ENCODE peak calls at places on chromosomes 16 and 17, in nine cellular contexts. One of them, this sample, is unnamed.

GRCh38 chr17:74853669-74854068 is 6.0 kb downstream of the GRIN2C start:
- DNase-seq in brain microvascular endothelial cell: no peak
- DNase-seq in GM23338: no peak
- DNase-seq in HL-60: no peak
- DNase-seq in upper lobe of right lung: no peak
- DNase-seq in adrenal gland: no peak
- DNase-seq in prostate gland: no peak
- DNase-seq in fibroblast of pulmonary artery: no peak
- DNase-seq in MM.1S: no peak
- DNase-seq in this sample: no peak

GRCh38 chr16:29975134-29975538 is 1.5 kb downstream of the TAOK2 start:
- DNase-seq in fibroblast of pulmonary artery: no peak
- DNase-seq in HL-60: no peak
- DNase-seq in upper lobe of right lung: no peak
- DNase-seq in GM23338: no peak
- DNase-seq in adrenal gland: no peak
- DNase-seq in MM.1S: no peak
- DNase-seq in prostate gland: no peak
- DNase-seq in brain microvascular endothelial cell: no peak
- DNase-seq in this sample: no peak

GRCh38 chr17:28338056-28338768 is 2.7 kb downstream of the TNFAIP1 start:
- DNase-seq in prostate gland: no peak
- DNase-seq in fibroblast of pulmonary artery: peak
- DNase-seq in MM.1S: no peak
- DNase-seq in GM23338: no peak
- DNase-seq in brain microvascular endothelial cell: peak
- DNase-seq in adrenal gland: no peak
- DNase-seq in upper lobe of right lung: no peak
- DNase-seq in HL-60: no peak
- DNase-seq in this sample: no peak

GRCh38 chr17:15944720-15945492 is at the start of gene ADORA2B:
- DNase-seq in upper lobe of right lung: peak
- DNase-seq in fibroblast of pulmonary artery: peak
- DNase-seq in GM23338: peak
- DNase-seq in adrenal gland: peak
- DNase-seq in brain microvascular endothelial cell: peak
- DNase-seq in prostate gland: peak
- DNase-seq in HL-60: peak
- DNase-seq in MM.1S: no peak
- DNase-seq in this sample: no peak

GRCh38 chr17:4565209-4566141 is 5.1 kb upstream of the GGT6 start:
- DNase-seq in upper lobe of right lung: peak
- DNase-seq in brain microvascular endothelial cell: peak
- DNase-seq in fibroblast of pulmonary artery: peak
- DNase-seq in GM23338: peak
- DNase-seq in adrenal gland: no peak
- DNase-seq in MM.1S: peak
- DNase-seq in prostate gland: peak
- DNase-seq in HL-60: no peak
- DNase-seq in this sample: peak

GRCh38 chr17:16423226-16423872 is 8.0 kb downstream of the TRPV2 start:
- DNase-seq in GM23338: no peak
- DNase-seq in adrenal gland: no peak
- DNase-seq in brain microvascular endothelial cell: no peak
- DNase-seq in prostate gland: no peak
- DNase-seq in upper lobe of right lung: no peak
- DNase-seq in fibroblast of pulmonary artery: no peak
- DNase-seq in MM.1S: no peak
- DNase-seq in HL-60: no peak
- DNase-seq in this sample: no peak

GRCh38 chr17:58993322-58993721 is 113.4 kb downstream of the TRIM37 start:
- DNase-seq in fibroblast of pulmonary artery: no peak
- DNase-seq in brain microvascular endothelial cell: no peak
- DNase-seq in prostate gland: no peak
- DNase-seq in adrenal gland: no peak
- DNase-seq in HL-60: no peak
- DNase-seq in upper lobe of right lung: no peak
- DNase-seq in GM23338: no peak
- DNase-seq in MM.1S: no peak
- DNase-seq in this sample: no peak

GRCh38 chr16:30875881-30876791 is 17.7 kb downstream of the BCL7C start:
- DNase-seq in brain microvascular endothelial cell: no peak
- DNase-seq in adrenal gland: no peak
- DNase-seq in MM.1S: peak
- DNase-seq in upper lobe of right lung: no peak
- DNase-seq in HL-60: no peak
- DNase-seq in fibroblast of pulmonary artery: no peak
- DNase-seq in GM23338: peak
- DNase-seq in prostate gland: no peak
- DNase-seq in this sample: no peak

GRCh38 chr16:23564964-23565363 is 7.4 kb downstream of the UBFD1 start:
- DNase-seq in HL-60: no peak
- DNase-seq in brain microvascular endothelial cell: no peak
- DNase-seq in MM.1S: no peak
- DNase-seq in prostate gland: peak
- DNase-seq in adrenal gland: no peak
- DNase-seq in GM23338: no peak
- DNase-seq in fibroblast of pulmonary artery: peak
- DNase-seq in upper lobe of right lung: peak
- DNase-seq in this sample: no peak

GRCh38 chr16:55324491-55325447 is 766 bp downstream of the IRX6 start:
- DNase-seq in fibroblast of pulmonary artery: no peak
- DNase-seq in GM23338: peak
- DNase-seq in MM.1S: no peak
- DNase-seq in upper lobe of right lung: peak
- DNase-seq in prostate gland: no peak
- DNase-seq in brain microvascular endothelial cell: no peak
- DNase-seq in adrenal gland: no peak
- DNase-seq in HL-60: no peak
- DNase-seq in this sample: no peak

GRCh38 chr17:7435676-7436555 is 681 bp downstream of the TMEM102 start:
- DNase-seq in prostate gland: peak
- DNase-seq in fibroblast of pulmonary artery: no peak
- DNase-seq in adrenal gland: peak
- DNase-seq in GM23338: peak
- DNase-seq in upper lobe of right lung: peak
- DNase-seq in brain microvascular endothelial cell: no peak
- DNase-seq in MM.1S: peak
- DNase-seq in HL-60: peak
- DNase-seq in this sample: no peak

GRCh38 chr17:6239237-6239798 is 169.1 kb downstream of the WSCD1 start:
- DNase-seq in adrenal gland: no peak
- DNase-seq in fibroblast of pulmonary artery: no peak
- DNase-seq in upper lobe of right lung: no peak
- DNase-seq in GM23338: peak
- DNase-seq in HL-60: no peak
- DNase-seq in prostate gland: no peak
- DNase-seq in MM.1S: no peak
- DNase-seq in brain microvascular endothelial cell: no peak
- DNase-seq in this sample: no peak

GRCh38 chr17:83050651-83051422 is 28.6 kb upstream of the METRNL start:
- DNase-seq in HL-60: no peak
- DNase-seq in brain microvascular endothelial cell: no peak
- DNase-seq in upper lobe of right lung: no peak
- DNase-seq in MM.1S: peak
- DNase-seq in prostate gland: no peak
- DNase-seq in GM23338: peak
- DNase-seq in adrenal gland: no peak
- DNase-seq in fibroblast of pulmonary artery: no peak
- DNase-seq in this sample: no peak

GRCh38 chr17:81379523-81379942 is 15.7 kb upstream of the BAHCC1 start:
- DNase-seq in upper lobe of right lung: no peak
- DNase-seq in prostate gland: peak
- DNase-seq in GM23338: no peak
- DNase-seq in adrenal gland: no peak
- DNase-seq in HL-60: no peak
- DNase-seq in fibroblast of pulmonary artery: no peak
- DNase-seq in MM.1S: no peak
- DNase-seq in brain microvascular endothelial cell: no peak
- DNase-seq in this sample: no peak
- TF ChIP-seq CTCF in upper lobe of right lung: no peak
- TF ChIP-seq CTCF in prostate gland: peak
- TF ChIP-seq CTCF in GM23338: peak
- TF ChIP-seq CTCF in adrenal gland: no peak
- TF ChIP-seq CTCF in HL-60: no peak
- TF ChIP-seq CTCF in fibroblast of pulmonary artery: no peak
- TF ChIP-seq CTCF in MM.1S: no peak
- TF ChIP-seq CTCF in brain microvascular endothelial cell: no peak
- TF ChIP-seq CTCF in this sample: no peak

DNA sequence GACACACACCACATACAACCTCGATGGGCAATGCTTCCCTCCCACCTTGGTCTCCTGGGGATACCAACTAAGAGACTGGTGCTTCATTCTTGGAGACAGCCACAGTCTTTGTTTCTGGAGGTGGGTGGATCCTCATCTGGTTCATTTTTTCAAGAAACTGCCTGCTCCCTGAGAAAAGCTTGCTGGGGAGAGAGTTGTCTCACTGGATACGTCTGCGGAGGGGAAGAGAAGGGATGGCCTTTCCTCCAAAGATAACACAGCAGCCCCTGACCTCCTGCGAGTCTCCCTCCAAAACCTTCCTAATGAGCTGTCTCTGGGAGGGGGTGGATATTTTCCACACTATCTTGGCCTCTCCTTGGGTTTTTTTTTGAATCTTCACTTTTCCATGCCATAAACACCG is 221.2 kb downstream of the SOX9 start:
- DNase-seq in prostate gland: no peak
- DNase-seq in brain microvascular endothelial cell: no peak
- DNase-seq in HL-60: no peak
- DNase-seq in GM23338: no peak
- DNase-seq in adrenal gland: no peak
- DNase-seq in upper lobe of right lung: no peak
- DNase-seq in fibroblast of pulmonary artery: no peak
- DNase-seq in MM.1S: no peak
- DNase-seq in this sample: no peak
- H3K4me3 ChIP-seq in prostate gland: no peak
- H3K4me3 ChIP-seq in brain microvascular endothelial cell: no peak
- H3K4me3 ChIP-seq in HL-60: no peak
- H3K4me3 ChIP-seq in GM23338: no peak
- H3K4me3 ChIP-seq in adrenal gland: no peak
- H3K4me3 ChIP-seq in upper lobe of right lung: no peak
- H3K4me3 ChIP-seq in fibroblast of pulmonary artery: no peak
- H3K4me3 ChIP-seq in MM.1S: no peak
- H3K4me3 ChIP-seq in this sample: no peak

DNA sequence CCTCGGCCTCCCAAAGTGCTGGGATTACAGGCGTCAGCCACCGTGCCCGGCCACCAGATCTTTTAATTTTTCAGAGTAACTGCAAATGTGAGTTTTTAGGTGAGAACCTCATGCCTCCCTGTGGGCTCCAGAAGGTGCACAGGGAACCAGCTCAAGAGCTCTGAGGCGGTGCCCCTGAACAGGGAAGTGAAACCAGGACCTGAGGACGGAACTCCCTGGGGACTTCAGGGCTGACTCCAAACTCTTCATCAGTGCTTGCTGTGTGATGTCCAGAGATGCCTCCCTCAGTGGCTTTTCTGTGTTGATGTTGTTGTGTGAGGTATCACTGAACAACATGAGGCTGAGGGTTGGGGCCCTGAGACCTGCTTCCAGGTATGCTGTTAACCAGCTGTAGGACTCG is 23.8 kb downstream of the SLC12A3 start:
- DNase-seq in brain microvascular endothelial cell: no peak
- DNase-seq in GM23338: no peak
- DNase-seq in upper lobe of right lung: no peak
- DNase-seq in fibroblast of pulmonary artery: no peak
- DNase-seq in MM.1S: peak
- DNase-seq in adrenal gland: no peak
- DNase-seq in prostate gland: no peak
- DNase-seq in HL-60: peak
- DNase-seq in this sample: no peak
- TF ChIP-seq CTCF in brain microvascular endothelial cell: no peak
- TF ChIP-seq CTCF in GM23338: no peak
- TF ChIP-seq CTCF in upper lobe of right lung: no peak
- TF ChIP-seq CTCF in fibroblast of pulmonary artery: no peak
- TF ChIP-seq CTCF in MM.1S: peak
- TF ChIP-seq CTCF in adrenal gland: no peak
- TF ChIP-seq CTCF in prostate gland: no peak
- TF ChIP-seq CTCF in HL-60: no peak
- TF ChIP-seq CTCF in this sample: no peak

DNA sequence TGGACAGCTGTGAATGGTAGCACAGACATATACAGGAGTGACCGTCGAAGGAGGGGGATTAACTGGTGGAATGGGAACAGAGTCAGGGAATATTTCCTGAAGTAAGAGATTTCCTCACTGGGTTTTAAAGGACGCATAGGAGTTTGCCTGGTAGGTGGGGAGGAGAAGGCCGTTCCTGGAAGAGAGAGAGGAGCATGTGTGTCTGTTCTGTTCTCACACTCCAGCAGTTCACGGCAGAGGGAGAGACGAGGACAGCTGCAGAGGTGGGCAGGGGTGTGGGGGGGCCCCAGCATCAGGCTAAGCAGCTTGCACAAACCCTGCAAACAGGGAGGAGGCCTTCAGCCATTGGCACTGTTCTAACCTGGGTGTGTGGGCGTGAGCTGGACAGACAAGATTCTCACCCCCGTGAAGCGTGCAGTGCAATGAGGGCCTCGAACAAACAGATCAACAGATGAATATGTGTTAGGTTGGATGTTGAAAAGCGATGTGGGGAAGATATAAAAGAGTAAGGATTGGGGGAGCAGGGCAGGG is 85.3 kb upstream of the GSE1 start:
- DNase-seq in prostate gland: no peak
- DNase-seq in fibroblast of pulmonary artery: no peak
- DNase-seq in brain microvascular endothelial cell: no peak
- DNase-seq in HL-60: no peak
- DNase-seq in MM.1S: no peak
- DNase-seq in GM23338: no peak
- DNase-seq in upper lobe of right lung: no peak
- DNase-seq in adrenal gland: no peak
- DNase-seq in this sample: no peak
- H3K4me3 ChIP-seq in prostate gland: no peak
- H3K4me3 ChIP-seq in fibroblast of pulmonary artery: no peak
- H3K4me3 ChIP-seq in brain microvascular endothelial cell: no peak
- H3K4me3 ChIP-seq in HL-60: no peak
- H3K4me3 ChIP-seq in MM.1S: no peak
- H3K4me3 ChIP-seq in GM23338: no peak
- H3K4me3 ChIP-seq in upper lobe of right lung: no peak
- H3K4me3 ChIP-seq in adrenal gland: no peak
- H3K4me3 ChIP-seq in this sample: no peak

GRCh38 chr17:79786930-79787643 is 9.1 kb downstream of the CBX2 start:
- DNase-seq in brain microvascular endothelial cell: no peak
- DNase-seq in HL-60: no peak
- DNase-seq in adrenal gland: no peak
- DNase-seq in upper lobe of right lung: peak
- DNase-seq in prostate gland: no peak
- DNase-seq in fibroblast of pulmonary artery: no peak
- DNase-seq in GM23338: no peak
- DNase-seq in MM.1S: no peak
- DNase-seq in this sample: no peak
- TF ChIP-seq CTCF in brain microvascular endothelial cell: no peak
- TF ChIP-seq CTCF in HL-60: no peak
- TF ChIP-seq CTCF in adrenal gland: no peak
- TF ChIP-seq CTCF in upper lobe of right lung: no peak
- TF ChIP-seq CTCF in prostate gland: no peak
- TF ChIP-seq CTCF in fibroblast of pulmonary artery: no peak
- TF ChIP-seq CTCF in GM23338: no peak
- TF ChIP-seq CTCF in MM.1S: no peak
- TF ChIP-seq CTCF in this sample: no peak

This sample was measured in retinal pigment epithelial cell.